ENCODE peak calls at places on chromosomes 5 and 9, in six cellular contexts. E, K, T, W, A and N are unnamed samples. For H3K36me3, the result is how much of the 10 kb centered on the place peaks cover.

GRCh38 chr5:137090151-137090550 is 409.0 kb downstream of the SPOCK1 start:
- DNase-seq in E (no peak), K (no peak), T (no peak), W (no peak), A (no peak), N (no peak)

GRCh38 chr9:14236586-14236985 is 77.4 kb downstream of the NFIB start:
- DNase-seq in E (no peak), K (no peak), T (no peak), W (no peak), A (no peak), N (no peak)

GRCh38 chr5:22572941-22573340 is 280.2 kb downstream of the CDH12 start:
- DNase-seq in E (no peak), K (no peak), T (no peak), W (no peak), A (no peak), N (no peak)

GRCh38 chr9:97682242-97682641 is 14.9 kb downstream of the XPA start:
- DNase-seq in E (no peak), K (no peak), T (no peak), W (no peak), A (no peak), N (no peak)

GRCh38 chr9:124594673-124595072 is 87.5 kb upstream of the NR5A1 start:
- DNase-seq in E (no peak), K (peak), T (no peak), W (no peak), A (no peak), N (no peak)

GRCh38 chr5:10607023-10607665 is 43.3 kb downstream of the ANKRD33B start:
- DNase-seq in E (no peak), K (peak), T (no peak), W (no peak), A (peak), N (no peak)

GRCh38 chr5:148951612-148952011 is 111.2 kb downstream of the SH3TC2 start:
- DNase-seq in E (no peak), K (no peak), T (no peak), W (no peak), A (no peak), N (no peak)

GRCh38 chr5:40406426-40407211 is 273.1 kb upstream of the PTGER4 start:
- DNase-seq in E (no peak), K (no peak), T (no peak), W (no peak), A (no peak), N (no peak)

GRCh38 chr5:26236936-26237335 is 801.5 kb downstream of the CDH9 start:
- DNase-seq in E (no peak), K (no peak), T (no peak), W (no peak), A (no peak), N (no peak)

GRCh38 chr9:94912700-94913249 is 186.3 kb downstream of the AOPEP start:
- DNase-seq in E (no peak), K (peak), T (peak), W (no peak), A (no peak), N (no peak)

GRCh38 chr9:127926961-127927456 is 3.6 kb downstream of the PIP5KL1 start:
- DNase-seq in E (no peak), K (no peak), T (no peak), W (no peak), A (no peak), N (no peak)

GRCh38 chr5:10761842-10762165 is 770 bp upstream of the DAP start:
- DNase-seq in E (no peak), K (peak), T (no peak), W (no peak), A (no peak), N (no peak)

GRCh38 chr9:92535940-92536850 is at the start of gene ECM2:
- DNase-seq in E (no peak), K (peak), T (no peak), W (no peak), A (no peak), N (no peak)

GRCh38 chr5:133147815-133148634 is 96.2 kb downstream of the HSPA4 start:
- DNase-seq in E (no peak), K (no peak), T (no peak), W (no peak), A (no peak), N (no peak)

GRCh38 chr5:151038801-151039238 is 18.4 kb downstream of the GPX3 start:
- DNase-seq in E (no peak), K (peak), T (no peak), W (no peak), A (peak), N (no peak)

GRCh38 chr9:89542461-89543021 is 44.6 kb upstream of the SEMA4D start:
- DNase-seq in E (no peak), K (no peak), T (no peak), W (no peak), A (peak), N (no peak)

GRCh38 chr9:131239307-131239975 is 36.9 kb downstream of the FAM78A start:
- DNase-seq in E (no peak), K (no peak), T (no peak), W (no peak), A (no peak), N (no peak)

GRCh38 chr9:111274737-111275136 is 55.3 kb downstream of the OR2K2 start:
- DNase-seq in E (no peak), K (peak), T (no peak), W (no peak), A (no peak), N (no peak)

GRCh38 chr5:108093186-108093585 is 288.7 kb downstream of the FBXL17 start:
- DNase-seq in E (no peak), K (peak), T (peak), W (no peak), A (no peak), N (no peak)

GRCh38 chr9:98381311-98382103 is 126.1 kb upstream of the TBC1D2 start:
- DNase-seq in E (no peak), K (no peak), T (no peak), W (no peak), A (no peak), N (no peak)

GRCh38 chr5:176812269-176813259 is 2.2 kb downstream of the UNC5A start:
- DNase-seq in E (peak), K (no peak), T (no peak), W (no peak), A (no peak), N (no peak)

GRCh38 chr9:125912667-125913066 is 165.5 kb downstream of the PBX3 start:
- DNase-seq in E (no peak), K (no peak), T (no peak), W (no peak), A (no peak), N (no peak)

GRCh38 chr5:57157666-57158065 is 16.2 kb upstream of the GPBP1 start:
- DNase-seq in E (no peak), K (no peak), T (no peak), W (no peak), A (no peak), N (no peak)

GRCh38 chr5:179530069-179530998 is 20.0 kb upstream of the RUFY1 start:
- DNase-seq in E (peak), K (no peak), T (no peak), W (peak), A (peak), N (no peak)

GRCh38 chr9:93654351-93654961 is 78.1 kb downstream of the PHF2 start:
- DNase-seq in E (no peak), K (no peak), T (no peak), W (peak), A (peak), N (no peak)

GRCh38 chr5:105812356-105812755 is 1858.4 kb downstream of the EFNA5 start:
- DNase-seq in E (no peak), K (peak), T (no peak), W (no peak), A (no peak), N (no peak)

GRCh38 chr5:178467261-178468195 is 122.7 kb downstream of the COL23A1 start:
- DNase-seq in E (no peak), K (peak), T (no peak), W (peak), A (no peak), N (no peak)

GRCh38 chr5:58127132-58127485 is 332.8 kb downstream of the PLK2 start:
- DNase-seq in E (no peak), K (no peak), T (no peak), W (no peak), A (no peak), N (no peak)

GRCh38 chr9:131709741-131710499 is 30.0 kb downstream of the RAPGEF1 start:
- DNase-seq in E (no peak), K (peak), T (no peak), W (no peak), A (no peak), N (no peak)

GRCh38 chr5:169435506-169436230 is 134.7 kb upstream of the SLIT3 start:
- DNase-seq in E (no peak), K (no peak), T (no peak), W (no peak), A (no peak), N (no peak)

GRCh38 chr5:15683332-15683731 is 183.4 kb downstream of the FBXL7 start:
- DNase-seq in E (peak), K (peak), T (no peak), W (no peak), A (no peak), N (no peak)

GRCh38 chr5:88245241-88245892 is 23.3 kb downstream of the TMEM161B start:
- DNase-seq in E (no peak), K (no peak), T (no peak), W (no peak), A (no peak), N (no peak)

GRCh38 chr9:105244996-105245719 is 707 bp downstream of the SLC44A1 start:
- DNase-seq in E (peak), K (no peak), T (no peak), W (peak), A (peak), N (no peak)

GRCh38 chr9:95008151-95008771 is 281.8 kb downstream of the AOPEP start:
- DNase-seq in E (no peak), K (no peak), T (no peak), W (peak), A (no peak), N (no peak)

GRCh38 chr5:34584165-34584564 is 72.0 kb upstream of the RAI14 start:
- DNase-seq in E (no peak), K (no peak), T (no peak), W (no peak), A (no peak), N (no peak)

GRCh38 chr5:140926211-140926902 is at the start of gene PCDHAC1:
- DNase-seq in E (peak), K (no peak), T (peak), W (peak), A (peak), N (no peak)

GRCh38 chr5:96579711-96580110 is 82.5 kb upstream of the CAST start:
- DNase-seq in E (no peak), K (no peak), T (no peak), W (no peak), A (no peak), N (no peak)

GRCh38 chr5:96582343-96582742 is 79.8 kb upstream of the CAST start:
- DNase-seq in E (no peak), K (peak), T (no peak), W (no peak), A (no peak), N (no peak)

GRCh38 chr5:96588551-96588950 is 73.6 kb upstream of the CAST start:
- DNase-seq in E (no peak), K (no peak), T (no peak), W (no peak), A (no peak), N (no peak)

DNA sequence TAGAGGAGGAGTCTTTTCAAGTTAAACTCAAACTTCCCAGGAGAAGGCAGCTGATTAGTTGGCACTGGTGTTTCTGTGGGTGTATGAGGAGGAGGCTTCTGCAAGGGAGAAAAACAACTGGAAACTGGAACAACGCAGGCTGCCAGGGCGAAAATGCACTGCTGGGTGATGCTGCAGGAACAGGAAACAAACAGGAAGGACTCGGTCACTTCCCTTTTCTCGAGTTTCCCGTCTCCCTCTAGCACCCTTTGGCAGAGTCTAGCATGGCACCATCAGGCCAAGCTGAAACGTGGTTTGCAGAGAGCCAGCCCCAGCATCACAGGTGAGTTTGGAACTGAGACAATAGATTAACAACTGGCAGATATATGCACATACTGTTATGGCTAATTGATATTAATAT is 77.5 kb upstream of the CAST start:
- DNase-seq in E (no peak), K (no peak), T (no peak), W (no peak), A (no peak), N (no peak)
- TF ChIP-seq POLR2A in E (no peak), K (no peak), T (no peak), W (no peak), A (no peak), N (no peak)

DNA sequence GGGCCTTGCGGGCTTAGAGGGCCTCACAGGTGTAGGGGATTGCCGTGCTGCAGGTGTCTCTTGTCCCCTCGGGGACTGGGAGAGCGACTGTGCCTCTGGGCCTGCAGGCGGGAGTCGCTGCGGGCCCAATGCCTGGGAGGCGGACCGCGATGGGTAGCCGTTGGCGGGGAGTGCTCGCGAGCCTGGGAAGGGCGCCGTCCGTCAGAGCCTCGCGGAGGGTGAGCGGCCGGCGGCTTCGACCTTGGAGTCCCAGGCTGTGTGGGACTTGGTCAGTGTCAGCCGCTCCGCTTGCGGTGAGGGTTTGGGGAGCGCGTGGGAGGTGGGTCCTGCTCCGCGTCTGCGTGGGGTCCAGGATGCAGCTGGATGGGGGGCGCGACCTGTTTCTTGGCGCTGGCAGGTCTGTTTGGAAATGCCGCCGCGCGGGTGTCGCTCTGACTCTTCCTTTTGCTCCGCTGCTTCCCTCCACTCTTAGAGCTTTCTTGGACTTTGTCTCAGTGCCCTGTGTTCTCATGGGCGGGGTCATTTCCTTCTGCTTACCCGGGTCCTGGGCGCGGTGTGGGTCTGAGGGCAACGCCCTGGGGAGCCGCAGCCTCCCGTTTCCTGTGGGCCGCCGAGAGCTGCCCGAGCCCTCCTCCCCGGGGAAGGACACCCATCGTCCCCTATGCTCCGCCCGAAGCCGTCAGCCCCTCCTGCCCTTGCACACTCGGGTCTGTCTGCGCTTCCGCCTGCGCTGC is 88.9 kb upstream of the CACNA1B start:
- DNase-seq in E (no peak), K (no peak), T (no peak), W (no peak), A (no peak), N (no peak)
- H3K36me3 ChIP-seq in E (under half), K (under half), T (under half), W (under half), A (half or more), N (half or more)

GRCh38 chr5:31859096-31859495 is 220.2 kb downstream of the PDZD2 start:
- DNase-seq in E (no peak), K (no peak), T (no peak), W (no peak), A (no peak), N (no peak)
- TF ChIP-seq POLR2A in E (no peak), K (no peak), T (no peak), W (no peak), A (no peak), N (no peak)

GRCh38 chr9:129136446-129137049 is 25.3 kb downstream of the PTPA start:
- DNase-seq in E (no peak), K (no peak), T (no peak), W (peak), A (no peak), N (no peak)
- H3K36me3 ChIP-seq in E (under half), K (under half), T (under half), W (under half), A (half or more), N (half or more)

DNA sequence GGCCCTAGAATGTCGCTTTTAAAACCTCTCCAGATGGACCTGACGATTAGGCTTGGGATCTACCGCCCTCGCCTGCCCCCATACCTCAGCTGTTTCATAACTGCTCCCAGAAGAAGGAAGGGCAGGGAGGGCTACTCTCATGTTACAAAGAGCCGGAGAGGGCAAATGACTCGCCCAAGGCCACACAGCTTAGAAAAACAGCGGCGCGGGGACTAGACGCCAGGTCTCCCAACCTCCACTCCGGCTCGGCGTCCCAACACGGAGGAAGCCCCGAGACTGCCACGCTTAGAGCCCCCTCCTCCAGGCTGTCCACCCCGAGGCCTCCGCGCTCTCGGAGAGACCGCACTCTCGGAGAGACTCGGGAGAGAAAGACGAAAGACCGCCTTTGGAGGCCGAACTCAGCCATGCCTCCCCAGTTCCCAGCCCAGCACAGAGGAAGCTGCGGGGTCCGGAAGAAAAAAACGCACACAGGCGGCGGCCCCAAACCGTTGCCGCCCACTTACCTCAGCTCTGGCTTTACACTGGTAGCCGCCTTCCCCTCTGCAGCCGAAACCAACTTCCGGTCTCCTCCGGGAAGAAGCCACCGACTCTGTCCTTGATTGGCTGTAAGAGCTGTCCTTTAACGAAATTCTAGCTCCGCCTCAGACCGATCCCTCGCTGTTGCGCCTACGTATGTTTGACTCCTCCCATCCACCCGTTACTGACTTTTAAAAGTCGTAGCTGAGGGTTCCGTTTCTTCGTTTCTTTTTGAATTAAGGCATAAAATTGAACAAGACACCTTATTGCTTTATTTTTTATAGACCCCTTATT is at the start of gene MED7:
- DNase-seq in E (peak), K (peak), T (peak), W (peak), A (peak), N (peak)
- TF ChIP-seq POLR2A in E (peak), K (peak), T (peak), W (peak), A (peak), N (peak)

DNA sequence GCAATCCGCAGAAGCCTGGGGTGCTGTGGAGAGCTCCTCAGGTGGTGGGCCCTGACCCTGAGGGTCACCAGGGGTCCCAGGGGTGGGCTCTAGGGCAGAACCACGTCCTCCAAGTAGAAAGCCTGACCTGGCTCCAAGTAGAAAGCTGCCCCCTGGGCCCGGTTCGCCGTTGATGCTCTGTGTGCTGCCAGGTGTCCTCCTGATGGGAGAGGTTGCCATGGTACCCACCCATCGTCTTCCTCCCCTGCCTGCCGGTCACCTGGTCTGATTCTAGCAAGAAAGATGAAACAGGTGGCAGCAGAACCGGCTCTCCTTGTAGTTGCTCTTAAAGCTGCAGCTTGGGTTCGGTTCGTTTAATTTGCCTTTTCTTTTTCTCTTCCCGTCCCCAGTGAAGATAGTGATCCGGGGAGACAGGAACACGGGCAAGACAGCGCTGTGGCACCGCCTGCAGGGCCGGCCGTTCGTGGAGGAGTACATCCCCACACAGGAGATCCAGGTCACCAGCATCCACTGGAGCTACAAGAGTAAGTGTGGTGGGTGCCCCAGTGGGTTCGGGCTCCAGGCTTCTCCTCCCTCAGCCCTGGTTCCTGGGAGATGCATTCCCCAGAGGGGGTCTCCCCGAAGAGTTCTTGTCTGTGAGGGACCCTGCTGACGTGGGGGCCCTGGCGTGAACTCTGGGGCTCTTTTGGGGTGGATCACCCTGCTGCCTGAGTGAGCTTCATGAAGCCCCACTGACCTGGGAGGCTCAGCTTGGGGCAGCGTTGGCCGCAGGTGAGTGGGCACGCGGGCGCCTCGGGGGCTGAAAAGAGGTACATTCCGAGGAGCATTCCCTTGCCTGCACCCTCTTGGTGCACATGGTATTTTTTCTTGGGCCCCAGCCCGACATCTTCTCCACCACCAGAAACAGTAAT is 15.6 kb downstream of the RABL6 start:
- DNase-seq in E (no peak), K (no peak), T (no peak), W (no peak), A (no peak), N (no peak)
- H3K36me3 ChIP-seq in E (under half), K (under half), T (under half), W (under half), A (half or more), N (under half)